ENCODE peak calls at places on chromosomes 12 and 14, in five cellular contexts. I, G, F, C and T are unnamed samples.

GRCh38 chr12:123013185-123014095 is 33.0 kb downstream of the ARL6IP4 start:
- DNase-seq in I (no peak), G (no peak), F (no peak), C (no peak), T (no peak)

GRCh38 chr14:103527408-103528157 is 1.4 kb upstream of the TRMT61A start:
- DNase-seq in I (no peak), G (no peak), F (no peak), C (no peak), T (no peak)

GRCh38 chr14:65230287-65230728 is 128.0 kb upstream of the MAX start:
- DNase-seq in I (peak), G (peak), F (peak), C (no peak), T (peak)

GRCh38 chr14:61462566-61463195 is 141.3 kb downstream of the PRKCH start:
- DNase-seq in I (peak), G (no peak), F (no peak), C (no peak), T (peak)

GRCh38 chr14:103716091-103716801 is 636 bp downstream of the ZFYVE21 start:
- DNase-seq in I (no peak), G (no peak), F (peak), C (no peak), T (peak)

GRCh38 chr14:97788846-97789528 is 991.8 kb downstream of the VRK1 start:
- DNase-seq in I (no peak), G (no peak), F (no peak), C (no peak), T (no peak)

GRCh38 chr14:57297852-57298251 is 29.1 kb downstream of the AP5M1 start:
- DNase-seq in I (no peak), G (no peak), F (no peak), C (no peak), T (no peak)

GRCh38 chr12:57069522-57069921 is 9.1 kb downstream of the NEMP1 start:
- DNase-seq in I (peak), G (peak), F (peak), C (peak), T (peak)

GRCh38 chr12:90995041-90995440 is 9.7 kb downstream of the EPYC start:
- DNase-seq in I (peak), G (no peak), F (no peak), C (no peak), T (peak)

GRCh38 chr12:60205500-60205899 is 609.7 kb downstream of the SLC16A7 start:
- DNase-seq in I (peak), G (no peak), F (no peak), C (no peak), T (no peak)

GRCh38 chr12:106739318-106739717 is 35.2 kb upstream of the RIC8B start:
- DNase-seq in I (peak), G (no peak), F (no peak), C (no peak), T (no peak)

GRCh38 chr14:91983571-91983970 is 36.1 kb upstream of the FBLN5 start:
- DNase-seq in I (peak), G (no peak), F (no peak), C (no peak), T (no peak)

GRCh38 chr14:24911324-24912095 is 138.4 kb downstream of the STXBP6 start:
- DNase-seq in I (peak), G (no peak), F (no peak), C (no peak), T (peak)

GRCh38 chr14:73753887-73754880 is 40.0 kb upstream of the PNMA1 start:
- DNase-seq in I (no peak), G (peak), F (no peak), C (no peak), T (no peak)

GRCh38 chr12:110916295-110916875 is 4.0 kb downstream of the MYL2 start:
- DNase-seq in I (peak), G (no peak), F (no peak), C (no peak), T (no peak)

GRCh38 chr12:92745874-92746553 is 43.2 kb downstream of the PLEKHG7 start:
- DNase-seq in I (peak), G (peak), F (no peak), C (no peak), T (peak)